ENCODE peak calls at places on chromosome 3, in four cellular contexts. F is kidney, L is fibroblast of villous mesenchyme, N is PC-3. X is an unnamed sample.

GRCh38 chr3:52204337-52205073 is 6.5 kb downstream of the ALAS1 start:
- DNase-seq in F (no peak), L (no peak), N (peak; percentile 66), X (no peak)

GRCh38 chr3:184874709-184875644 is 63.0 kb downstream of the VPS8 start:
- DNase-seq in L (peak; percentile 35), F (no peak), N (peak; percentile 63), X (peak; percentile 66)

GRCh38 chr3:148460686-148461085 is 237.0 kb upstream of the AGTR1 start:
- DNase-seq in L (no peak), F (no peak), N (no peak), X (no peak)

GRCh38 chr3:148233403-148233802 is 464.3 kb upstream of the AGTR1 start:
- DNase-seq in N (peak; percentile 7), L (peak; percentile 35), F (no peak), X (peak; percentile 83)

GRCh38 chr3:45955017-45955647 is 11.9 kb downstream of the CXCR6 start:
- DNase-seq in L (no peak), N (no peak), F (no peak), X (no peak)

GRCh38 chr3:142866841-142867631 is 21.8 kb downstream of the PCOLCE2 start:
- DNase-seq in L (no peak), N (peak; percentile 11), F (no peak), X (peak; percentile 16)

GRCh38 chr3:62445267-62445666 is 71.9 kb upstream of the FEZF2 start:
- DNase-seq in F (no peak), L (peak; percentile 56), N (no peak), X (peak; percentile 57)

GRCh38 chr3:30473374-30474051 is 132.9 kb upstream of the TGFBR2 start:
- DNase-seq in F (no peak), L (peak; percentile 85), N (peak; percentile 48), X (peak; percentile 67)

GRCh38 chr3:37031115-37031682 is 37.9 kb downstream of the MLH1 start:
- DNase-seq in F (no peak), L (no peak), N (no peak), X (peak; percentile 55)

GRCh38 chr3:71070497-71071465 is 512.7 kb downstream of the FOXP1 start:
- DNase-seq in L (peak; percentile 72), N (no peak), F (no peak), X (no peak)

GRCh38 chr3:23601020-23601822 is 204.5 kb upstream of the UBE2E1 start:
- DNase-seq in L (peak; percentile 47), F (no peak), N (no peak), X (peak; percentile 41)

GRCh38 chr3:50303038-50303815 is at the start of gene HYAL1:
- DNase-seq in L (peak; percentile 30), F (peak; percentile 95), N (no peak), X (no peak)

GRCh38 chr3:193831495-193832455 is 238.8 kb downstream of the OPA1 start:
- DNase-seq in F (peak; percentile 97), L (peak; percentile 40), N (no peak), X (peak; percentile 15)

GRCh38 chr3:53162672-53163458 is 1.9 kb downstream of the PRKCD start:
- DNase-seq in L (no peak), F (no peak), N (peak; percentile 17), X (no peak)

GRCh38 chr3:138675393-138675792 is 66.8 kb downstream of the FAIM start:
- DNase-seq in N (peak; percentile 7), F (no peak), L (peak; percentile 21), X (peak; percentile 41)

GRCh38 chr3:64437126-64437525 is 211.9 kb upstream of the PRICKLE2 start:
- DNase-seq in L (no peak), F (no peak), N (no peak), X (no peak)

GRCh38 chr3:81490541-81491288 is 270.7 kb downstream of the GBE1 start:
- DNase-seq in N (peak; percentile 89), L (peak; percentile 94), F (no peak), X (peak; percentile 95)

GRCh38 chr3:16907245-16907644 is 22.5 kb downstream of the PLCL2 start:
- DNase-seq in L (no peak), F (no peak), N (peak; percentile 16), X (no peak)

GRCh38 chr3:108448593-108448992 is 61.8 kb downstream of the MYH15 start:
- DNase-seq in F (no peak), N (no peak), L (no peak), X (no peak)

GRCh38 chr3:111548060-111548459 is 6.1 kb downstream of the CD96 start:
- DNase-seq in L (no peak), N (peak; percentile 23), F (no peak), X (peak; percentile 33)

GRCh38 chr3:95609411-95609810 is 1205.0 kb upstream of the EPHA6 start:
- DNase-seq in F (no peak), L (no peak), N (no peak), X (no peak)

GRCh38 chr3:107598926-107599754 is 76.4 kb downstream of the BBX start:
- DNase-seq in L (peak; percentile 55), F (peak; percentile 64), N (peak; percentile 34), X (peak; percentile 74)

GRCh38 chr3:149582395-149582794 is 75.4 kb downstream of the WWTR1 start:
- DNase-seq in N (no peak), L (no peak), F (no peak), X (no peak)

GRCh38 chr3:97658670-97659285 is 105.8 kb upstream of the ARL6 start:
- DNase-seq in L (peak; percentile 24), F (no peak), N (peak; percentile 61), X (peak; percentile 36)

GRCh38 chr3:169264711-169265110 is 398.8 kb downstream of the MECOM start:
- DNase-seq in F (peak; percentile 53), N (peak; percentile 50), L (peak; percentile 6), X (peak; percentile 58)

GRCh38 chr3:166829896-166830295 is 550.2 kb downstream of the ZBBX start:
- DNase-seq in N (peak; percentile 90), L (peak; percentile 9), F (no peak), X (no peak)

GRCh38 chr3:108222813-108223307 is 636 bp upstream of the IFT57 start:
- DNase-seq in N (peak; percentile 18), F (no peak), L (no peak), X (peak; percentile 37)

GRCh38 chr3:45923755-45924154 is 19.5 kb upstream of the CXCR6 start:
- DNase-seq in N (peak; percentile 78), L (peak; percentile 15), F (no peak), X (peak; percentile 23)

GRCh38 chr3:45832691-45833090 is 9.2 kb downstream of the LZTFL1 start:
- DNase-seq in F (no peak), L (peak; percentile 25), N (peak; percentile 63), X (peak; percentile 47)

GRCh38 chr3:170414202-170414663 is 4.4 kb upstream of the CLDN11 start:
- DNase-seq in F (no peak), N (peak; percentile 85), L (peak; percentile 94), X (peak; percentile 93)
- H3K4me3 ChIP-seq in F (no peak overlapping the region), N (peak overlapping the region; percentile 23), L (no peak overlapping the region), X (no peak overlapping the region)

DNA sequence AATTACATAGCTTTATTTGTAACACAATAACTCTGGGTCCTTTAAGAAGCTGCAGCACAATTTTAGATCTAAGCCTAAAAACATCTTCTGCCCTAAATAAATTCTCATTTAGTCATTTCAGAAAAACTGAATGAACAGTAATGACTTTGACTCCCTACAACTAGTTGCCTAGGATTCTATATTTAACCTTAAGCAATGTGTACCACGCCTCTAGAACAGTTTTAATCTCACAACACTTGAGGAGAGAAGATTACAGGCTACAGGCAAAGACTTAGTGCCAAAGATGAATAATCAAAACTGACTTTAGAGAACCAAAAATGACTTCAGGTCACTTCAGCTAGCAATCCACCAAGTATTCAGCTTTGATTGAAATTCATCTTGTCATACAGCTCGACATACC is 192.8 kb downstream of the ULK4 start:
- DNase-seq in F (no peak), N (no peak), L (no peak), X (no peak)
- TF ChIP-seq CTCF in F (no peak), N (no peak), L (no peak), X (no peak)

GRCh38 chr3:183252108-183252782 is 808 bp upstream of the B3GNT5 start:
- DNase-seq in F (no peak), N (peak; percentile 64), L (no peak), X (no peak)
- H3K4me3 ChIP-seq in F (peak overlapping the region; percentile 48), N (peak overlapping the region; percentile 63), L (peak overlapping the region; percentile 79), X (no peak overlapping the region)

GRCh38 chr3:38707730-38708129 is 58.2 kb upstream of the SCN5A start:
- DNase-seq in N (peak; percentile 8), L (no peak), F (no peak), X (peak; percentile 33)
- TF ChIP-seq CTCF in N (peak; percentile 61), L (peak; percentile 34), F (no peak), X (peak; percentile 57)

GRCh38 chr3:181724432-181724740 is 12.7 kb downstream of the SOX2 start:
- DNase-seq in L (no peak), N (no peak), F (no peak), X (no peak)

GRCh38 chr3:181722156-181722555 is 10.4 kb downstream of the SOX2 start:
- DNase-seq in N (no peak), F (no peak), L (no peak), X (no peak)

GRCh38 chr3:181723568-181724431 is 12.1 kb downstream of the SOX2 start:
- DNase-seq in F (no peak), L (no peak), N (no peak), X (no peak)

GRCh38 chr3:181721369-181721768 is 9.6 kb downstream of the SOX2 start:
- DNase-seq in N (no peak), F (no peak), L (no peak), X (no peak)

DNA sequence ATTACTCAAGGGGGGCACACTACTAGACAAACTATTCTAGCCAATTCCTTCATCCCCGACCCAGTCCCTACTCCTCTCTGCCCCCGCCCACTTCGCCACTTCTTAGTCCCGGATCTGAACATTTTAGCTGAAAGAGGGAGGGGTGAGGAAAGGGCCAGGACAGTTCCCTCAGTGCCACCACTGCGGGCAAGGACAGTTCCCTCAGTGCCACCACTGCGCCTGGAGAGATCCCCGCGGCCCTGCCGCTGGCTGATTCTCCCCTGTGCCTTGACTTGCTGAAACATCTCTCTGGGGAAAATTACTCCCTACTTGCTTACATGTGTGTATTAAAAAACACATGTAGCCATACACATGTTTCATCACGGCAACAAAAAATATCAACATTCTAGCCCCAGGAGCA is 11.3 kb downstream of the SOX2 start:
- DNase-seq in F (no peak), N (no peak), L (no peak), X (no peak)
- H3K4me3 ChIP-seq in F (no peak overlapping the region), N (no peak overlapping the region), L (no peak overlapping the region), X (no peak overlapping the region)

GRCh38 chr3:73143401-73143800 is 81.9 kb downstream of the EBLN2 start:
- DNase-seq in N (no peak), L (no peak), F (no peak), X (no peak)
- TF ChIP-seq CTCF in N (no peak), L (no peak), F (no peak), X (no peak)

DNA sequence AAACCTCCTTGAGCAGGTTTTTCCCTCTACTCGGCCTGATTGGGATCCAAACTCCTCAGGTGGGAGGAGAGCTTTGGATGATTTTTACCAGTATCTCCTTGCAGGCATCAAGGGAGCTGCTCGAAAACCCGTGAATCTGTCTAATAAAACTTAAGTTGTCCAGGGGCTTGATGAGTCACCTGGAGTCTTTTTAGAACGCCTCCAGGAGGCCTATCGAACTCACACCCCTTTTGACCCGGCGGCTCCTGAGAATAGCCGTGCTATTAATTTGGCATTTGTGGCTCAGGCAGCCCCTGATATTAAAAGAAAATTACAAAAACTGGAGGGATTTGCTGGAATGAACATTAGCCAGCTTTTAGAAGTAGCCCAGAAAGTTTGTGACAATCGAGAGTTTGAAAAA is 41.6 kb downstream of the ZBTB11 start:
- DNase-seq in L (peak; percentile 61), F (no peak), N (peak; percentile 23), X (no peak)
- H3K4me3 ChIP-seq in L (no peak overlapping the region), F (no peak overlapping the region), N (no peak overlapping the region), X (no peak overlapping the region)